ENCODE peak calls at places on chromosome 13, in seven cellular contexts. One of them, this sample, is unnamed.

GRCh38 chr13:40483601-40484000 is 182.8 kb downstream of the FOXO1 start:
- DNase-seq in IMR-90: no peak
- DNase-seq in breast epithelium: no peak
- DNase-seq in heart left ventricle: peak; percentile 82
- DNase-seq in transverse colon: no peak
- DNase-seq in tibial nerve: no peak
- DNase-seq in upper lobe of left lung: no peak
- DNase-seq in this sample: no peak

GRCh38 chr13:111007209-111007608 is 92.3 kb upstream of the ANKRD10 start:
- DNase-seq in IMR-90: no peak
- DNase-seq in breast epithelium: no peak
- DNase-seq in heart left ventricle: no peak
- DNase-seq in transverse colon: no peak
- DNase-seq in tibial nerve: no peak
- DNase-seq in upper lobe of left lung: no peak
- DNase-seq in this sample: no peak

GRCh38 chr13:105370011-105370645 is 1165.3 kb downstream of the EFNB2 start:
- DNase-seq in IMR-90: no peak
- DNase-seq in breast epithelium: no peak
- DNase-seq in heart left ventricle: no peak
- DNase-seq in transverse colon: no peak
- DNase-seq in tibial nerve: no peak
- DNase-seq in upper lobe of left lung: no peak
- DNase-seq in this sample: no peak

GRCh38 chr13:67148219-67148583 is 81.9 kb downstream of the PCDH9 start:
- DNase-seq in IMR-90: peak; percentile 68
- DNase-seq in breast epithelium: no peak
- DNase-seq in heart left ventricle: no peak
- DNase-seq in transverse colon: no peak
- DNase-seq in tibial nerve: no peak
- DNase-seq in upper lobe of left lung: no peak
- DNase-seq in this sample: no peak

GRCh38 chr13:33224686-33225085 is 60.9 kb downstream of the STARD13 start:
- DNase-seq in IMR-90: peak; percentile 60
- DNase-seq in breast epithelium: no peak
- DNase-seq in heart left ventricle: no peak
- DNase-seq in transverse colon: no peak
- DNase-seq in tibial nerve: no peak
- DNase-seq in upper lobe of left lung: no peak
- DNase-seq in this sample: no peak

GRCh38 chr13:94195715-94196114 is 283.8 kb downstream of the DCT start:
- DNase-seq in IMR-90: peak; percentile 96
- DNase-seq in breast epithelium: no peak
- DNase-seq in heart left ventricle: no peak
- DNase-seq in transverse colon: no peak
- DNase-seq in tibial nerve: no peak
- DNase-seq in upper lobe of left lung: no peak
- DNase-seq in this sample: no peak

GRCh38 chr13:89846890-89847585 is 1500.4 kb upstream of the MIR17HG start:
- DNase-seq in IMR-90: peak; percentile 3
- DNase-seq in breast epithelium: no peak
- DNase-seq in heart left ventricle: no peak
- DNase-seq in transverse colon: no peak
- DNase-seq in tibial nerve: no peak
- DNase-seq in upper lobe of left lung: no peak
- DNase-seq in this sample: no peak

GRCh38 chr13:51795419-51795818 is 8.5 kb downstream of the DHRS12 start:
- DNase-seq in IMR-90: no peak
- DNase-seq in breast epithelium: no peak
- DNase-seq in heart left ventricle: no peak
- DNase-seq in transverse colon: no peak
- DNase-seq in tibial nerve: no peak
- DNase-seq in upper lobe of left lung: no peak
- DNase-seq in this sample: no peak

GRCh38 chr13:40576369-40576768 is 90.1 kb downstream of the FOXO1 start:
- DNase-seq in IMR-90: no peak
- DNase-seq in breast epithelium: no peak
- DNase-seq in heart left ventricle: no peak
- DNase-seq in transverse colon: no peak
- DNase-seq in tibial nerve: no peak
- DNase-seq in upper lobe of left lung: no peak
- DNase-seq in this sample: no peak

GRCh38 chr13:37109080-37109678 is 3.7 kb upstream of the CSNK1A1L start:
- DNase-seq in IMR-90: peak; percentile 62
- DNase-seq in breast epithelium: no peak
- DNase-seq in heart left ventricle: no peak
- DNase-seq in transverse colon: no peak
- DNase-seq in tibial nerve: no peak
- DNase-seq in upper lobe of left lung: no peak
- DNase-seq in this sample: no peak

GRCh38 chr13:112998506-112999280 is 29.7 kb downstream of the MCF2L start:
- DNase-seq in IMR-90: no peak
- DNase-seq in breast epithelium: no peak
- DNase-seq in heart left ventricle: no peak
- DNase-seq in transverse colon: peak; percentile 40
- DNase-seq in tibial nerve: no peak
- DNase-seq in upper lobe of left lung: no peak
- DNase-seq in this sample: no peak

GRCh38 chr13:74841123-74841522 is 640.8 kb downstream of the TBC1D4 start:
- DNase-seq in IMR-90: no peak
- DNase-seq in breast epithelium: no peak
- DNase-seq in heart left ventricle: no peak
- DNase-seq in transverse colon: no peak
- DNase-seq in tibial nerve: no peak
- DNase-seq in upper lobe of left lung: no peak
- DNase-seq in this sample: no peak

GRCh38 chr13:99971576-99972189 is at the start of gene ZIC5:
- DNase-seq in IMR-90: no peak
- DNase-seq in breast epithelium: no peak
- DNase-seq in heart left ventricle: no peak
- DNase-seq in transverse colon: no peak
- DNase-seq in tibial nerve: no peak
- DNase-seq in upper lobe of left lung: no peak
- DNase-seq in this sample: no peak

GRCh38 chr13:99972190-99972731 is 694 bp upstream of the ZIC5 start:
- DNase-seq in IMR-90: no peak
- DNase-seq in breast epithelium: no peak
- DNase-seq in heart left ventricle: no peak
- DNase-seq in transverse colon: no peak
- DNase-seq in tibial nerve: no peak
- DNase-seq in upper lobe of left lung: no peak
- DNase-seq in this sample: no peak

GRCh38 chr13:99969368-99969933 is 2.1 kb downstream of the ZIC5 start:
- DNase-seq in IMR-90: no peak
- DNase-seq in breast epithelium: no peak
- DNase-seq in heart left ventricle: no peak
- DNase-seq in transverse colon: no peak
- DNase-seq in tibial nerve: no peak
- DNase-seq in upper lobe of left lung: no peak
- DNase-seq in this sample: no peak

GRCh38 chr13:99969934-99970760 is 1.4 kb downstream of the ZIC5 start:
- DNase-seq in IMR-90: no peak
- DNase-seq in breast epithelium: no peak
- DNase-seq in heart left ventricle: no peak
- DNase-seq in transverse colon: no peak
- DNase-seq in tibial nerve: no peak
- DNase-seq in upper lobe of left lung: no peak
- DNase-seq in this sample: peak; percentile 41

DNA sequence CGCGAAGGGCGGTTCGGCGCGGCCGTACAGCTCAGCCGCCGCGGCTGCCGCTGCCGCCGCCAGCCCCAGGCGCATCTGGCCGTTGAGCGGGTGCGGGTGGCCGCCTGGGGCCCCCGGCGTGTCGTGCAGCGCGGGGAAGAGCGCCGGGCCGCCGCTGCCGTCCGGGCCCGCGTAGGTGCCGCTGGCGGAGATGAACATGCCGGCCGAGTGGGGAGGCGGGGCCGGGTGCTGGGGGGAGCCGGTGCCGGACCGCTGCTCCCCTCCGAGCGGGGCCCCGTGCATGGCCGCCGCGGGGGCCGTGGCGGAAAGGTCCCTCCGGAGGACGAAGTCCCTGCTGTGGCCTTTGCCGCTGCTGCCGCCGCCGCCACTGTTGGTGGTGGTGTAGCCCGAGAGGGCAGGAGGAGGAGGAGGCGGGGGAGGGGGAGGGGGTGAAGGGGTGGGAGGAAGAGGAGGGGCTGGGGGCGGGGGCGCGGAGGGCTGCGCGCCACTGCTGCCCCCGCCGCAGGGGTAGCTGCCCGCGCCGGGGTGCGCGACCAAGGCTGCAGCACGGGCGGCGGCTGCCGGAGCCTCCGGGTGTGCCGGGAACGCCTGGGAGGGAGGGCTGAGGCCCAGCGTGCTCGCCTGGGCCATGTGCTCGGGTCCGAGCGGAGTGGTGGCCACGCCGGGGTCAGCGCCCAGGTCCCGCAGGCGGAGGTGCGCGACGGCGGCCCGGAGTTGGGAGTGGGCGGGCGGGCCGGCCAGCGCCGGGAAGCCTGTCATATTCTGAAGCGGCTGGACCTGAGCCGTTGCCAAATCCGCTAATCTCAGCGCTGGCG is 599 bp downstream of the ZIC5 start:
- DNase-seq in IMR-90: no peak
- DNase-seq in breast epithelium: no peak
- DNase-seq in heart left ventricle: no peak
- DNase-seq in transverse colon: no peak
- DNase-seq in tibial nerve: no peak
- DNase-seq in upper lobe of left lung: no peak
- DNase-seq in this sample: no peak
- TF ChIP-seq POLR2A in IMR-90: no peak
- TF ChIP-seq POLR2A in breast epithelium: no peak
- TF ChIP-seq POLR2A in heart left ventricle: no peak
- TF ChIP-seq POLR2A in transverse colon: no peak
- TF ChIP-seq POLR2A in tibial nerve: no peak
- TF ChIP-seq POLR2A in upper lobe of left lung: no peak
- TF ChIP-seq POLR2A in this sample: no peak

DNA sequence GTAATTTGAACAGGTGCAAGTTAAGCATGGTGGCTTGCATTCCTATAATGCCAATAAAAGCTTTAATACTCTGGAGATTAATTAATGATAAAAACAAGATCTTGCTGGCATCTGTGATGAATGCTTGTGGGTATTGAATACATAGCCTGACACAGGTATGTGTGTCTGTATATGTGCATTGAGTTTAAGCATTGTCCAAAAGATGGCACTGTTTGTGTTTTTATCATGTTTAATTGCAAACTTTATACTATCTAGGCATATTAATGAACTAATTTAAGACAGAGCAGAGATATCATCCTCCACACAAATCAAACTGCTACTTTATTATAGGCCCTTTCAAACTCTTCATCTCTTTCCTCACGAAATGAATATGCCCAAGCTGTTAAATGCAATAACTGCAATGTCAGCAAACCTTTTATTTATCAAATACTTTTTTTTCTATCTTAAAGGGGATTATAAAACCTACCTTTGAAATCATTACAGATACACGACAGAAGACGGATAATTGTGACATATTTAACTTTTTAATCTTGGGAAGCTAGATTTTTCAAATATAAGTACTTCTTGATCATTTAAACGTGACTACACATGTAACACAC is 86.5 kb downstream of the TNFSF11 start:
- DNase-seq in IMR-90: peak; percentile 27
- DNase-seq in breast epithelium: no peak
- DNase-seq in heart left ventricle: no peak
- DNase-seq in transverse colon: no peak
- DNase-seq in tibial nerve: no peak
- DNase-seq in upper lobe of left lung: no peak
- DNase-seq in this sample: no peak
- H3K27me3 ChIP-seq in IMR-90: peaks cover 31% of the 10 kb centered on the region
- H3K27me3 ChIP-seq in breast epithelium: no peaks in the 10 kb centered on the region
- H3K27me3 ChIP-seq in heart left ventricle: no peaks in the 10 kb centered on the region
- H3K27me3 ChIP-seq in transverse colon: peaks cover 7% of the 10 kb centered on the region
- H3K27me3 ChIP-seq in tibial nerve: no peaks in the 10 kb centered on the region
- H3K27me3 ChIP-seq in upper lobe of left lung: no peaks in the 10 kb centered on the region
- H3K27me3 ChIP-seq in this sample: peaks cover 23% of the 10 kb centered on the region

GRCh38 chr13:59176775-59177174 is 987.0 kb downstream of the DIAPH3 start:
- DNase-seq in IMR-90: no peak
- DNase-seq in breast epithelium: no peak
- DNase-seq in heart left ventricle: no peak
- DNase-seq in transverse colon: no peak
- DNase-seq in tibial nerve: no peak
- DNase-seq in upper lobe of left lung: no peak
- DNase-seq in this sample: no peak
- TF ChIP-seq CTCF in IMR-90: peak; percentile 7
- TF ChIP-seq CTCF in breast epithelium: no peak
- TF ChIP-seq CTCF in heart left ventricle: no peak
- TF ChIP-seq CTCF in transverse colon: no peak
- TF ChIP-seq CTCF in tibial nerve: no peak
- TF ChIP-seq CTCF in upper lobe of left lung: no peak
- TF ChIP-seq CTCF in this sample: no peak

DNA sequence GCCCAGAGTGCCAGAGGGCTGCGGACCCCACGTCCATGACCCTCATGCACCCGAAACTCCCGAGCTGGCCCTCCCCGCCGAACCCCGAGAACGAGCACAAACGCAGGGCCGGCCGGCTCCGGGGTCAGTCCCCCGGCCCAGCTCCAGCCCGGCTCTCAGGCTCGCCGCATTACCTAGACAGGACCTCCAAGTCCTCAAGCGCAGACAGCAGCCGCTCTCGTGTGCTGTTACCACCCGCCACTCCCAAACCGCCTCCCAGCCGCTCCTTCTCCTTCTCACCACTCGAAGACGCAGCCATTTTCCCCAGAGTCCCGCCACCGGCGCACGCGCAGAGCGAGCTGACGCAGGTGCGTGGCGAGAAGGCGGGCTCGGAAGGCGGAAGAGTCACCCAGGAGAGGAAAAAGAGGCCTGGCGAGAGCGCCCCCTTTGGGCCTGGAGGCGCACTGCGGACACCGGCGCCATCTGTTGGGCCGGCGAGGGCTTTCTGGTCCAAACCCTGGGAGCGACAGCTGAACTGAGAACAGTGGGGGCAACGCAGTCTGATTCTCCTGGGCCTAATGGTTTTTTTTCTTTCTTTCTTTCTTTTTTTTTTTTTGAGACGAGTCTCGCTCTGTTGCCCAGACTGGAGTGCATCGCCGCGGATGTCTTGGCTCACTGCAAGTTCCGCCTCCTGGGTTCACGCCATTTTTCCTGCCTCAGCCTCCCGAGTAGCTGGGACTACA is at the start of gene MED4:
- DNase-seq in IMR-90: peak; percentile 91
- DNase-seq in breast epithelium: peak; percentile 92
- DNase-seq in heart left ventricle: peak; percentile 97
- DNase-seq in transverse colon: peak; percentile 97
- DNase-seq in tibial nerve: peak; percentile 94
- DNase-seq in upper lobe of left lung: peak; percentile 95
- DNase-seq in this sample: peak; percentile 94
- TF ChIP-seq POLR2A in IMR-90: peak; percentile 94
- TF ChIP-seq POLR2A in breast epithelium: peak; percentile 82
- TF ChIP-seq POLR2A in heart left ventricle: peak; percentile 77
- TF ChIP-seq POLR2A in transverse colon: peak; percentile 86
- TF ChIP-seq POLR2A in tibial nerve: peak; percentile 89
- TF ChIP-seq POLR2A in upper lobe of left lung: peak; percentile 92
- TF ChIP-seq POLR2A in this sample: peak; percentile 85

This sample was measured in adrenal gland.